ENCODE peak calls at places on chromosome 1, in four cellular contexts. I, A, P and F are unnamed samples.

GRCh38 chr1:210074904-210075303 is 136.9 kb downstream of the SYT14 start:
- DNase-seq in I (no peak), A (no peak), P (no peak), F (no peak)

GRCh38 chr1:156379420-156380165 is 10.6 kb downstream of the RHBG start:
- DNase-seq in I (no peak), A (peak), P (peak), F (no peak)

GRCh38 chr1:155253797-155254196 is 1.5 kb downstream of the ENTREP3 start:
- DNase-seq in I (no peak), A (no peak), P (no peak), F (no peak)

GRCh38 chr1:27122652-27123051 is 32.3 kb downstream of the SLC9A1 start:
- DNase-seq in I (no peak), A (peak), P (peak), F (peak)

GRCh38 chr1:174153825-174154107 is 5.6 kb upstream of the RABGAP1L start:
- DNase-seq in I (no peak), A (no peak), P (no peak), F (no peak)

GRCh38 chr1:82542141-82542540 is 741.4 kb downstream of the ADGRL2 start:
- DNase-seq in I (no peak), A (no peak), P (no peak), F (no peak)

GRCh38 chr1:235703516-235703915 is 53.9 kb upstream of the GNG4 start:
- DNase-seq in I (no peak), A (no peak), P (peak), F (no peak)

GRCh38 chr1:33327587-33328325 is 6.9 kb upstream of the A3GALT2 start:
- DNase-seq in I (no peak), A (no peak), P (peak), F (no peak)

GRCh38 chr1:86345053-86345452 is 51.1 kb downstream of the ODF2L start:
- DNase-seq in I (no peak), A (no peak), P (no peak), F (no peak)

GRCh38 chr1:181557313-181557712 is 74.0 kb downstream of the CACNA1E start:
- DNase-seq in I (no peak), A (no peak), P (no peak), F (no peak)

GRCh38 chr1:153217744-153218416 is 496 bp downstream of the PRR9 start:
- DNase-seq in I (no peak), A (no peak), P (no peak), F (no peak)

GRCh38 chr1:178644308-178645120 is 80.5 kb upstream of the RALGPS2 start:
- DNase-seq in I (no peak), A (peak), P (peak), F (no peak)

GRCh38 chr1:39418223-39418622 is 73.2 kb upstream of the BMP8A start:
- DNase-seq in I (no peak), A (no peak), P (peak), F (no peak)

GRCh38 chr1:6859415-6860343 is 74.4 kb downstream of the CAMTA1 start:
- DNase-seq in I (no peak), A (no peak), P (peak), F (no peak)

GRCh38 chr1:150683914-150684313 is 13.0 kb downstream of the GOLPH3L start:
- DNase-seq in I (no peak), A (no peak), P (no peak), F (no peak)

GRCh38 chr1:30837653-30838052 is 70.9 kb downstream of the SDC3 start:
- DNase-seq in I (no peak), A (no peak), P (no peak), F (no peak)

GRCh38 chr1:28887418-28887834 is 26.9 kb upstream of the EPB41 start:
- DNase-seq in I (peak), A (peak), P (no peak), F (peak)

GRCh38 chr1:110426854-110427253 is 19.4 kb upstream of the LAMTOR5 start:
- DNase-seq in I (no peak), A (no peak), P (no peak), F (no peak)

GRCh38 chr1:23177031-23177430 is 8.4 kb upstream of the LUZP1 start:
- DNase-seq in I (no peak), A (peak), P (no peak), F (no peak)

GRCh38 chr1:89622895-89623294 is 10.0 kb upstream of the LRRC8C start:
- DNase-seq in I (no peak), A (no peak), P (no peak), F (no peak)
- TF ChIP-seq CTCF in I (no peak), A (no peak), P (no peak), F (no peak)

DNA sequence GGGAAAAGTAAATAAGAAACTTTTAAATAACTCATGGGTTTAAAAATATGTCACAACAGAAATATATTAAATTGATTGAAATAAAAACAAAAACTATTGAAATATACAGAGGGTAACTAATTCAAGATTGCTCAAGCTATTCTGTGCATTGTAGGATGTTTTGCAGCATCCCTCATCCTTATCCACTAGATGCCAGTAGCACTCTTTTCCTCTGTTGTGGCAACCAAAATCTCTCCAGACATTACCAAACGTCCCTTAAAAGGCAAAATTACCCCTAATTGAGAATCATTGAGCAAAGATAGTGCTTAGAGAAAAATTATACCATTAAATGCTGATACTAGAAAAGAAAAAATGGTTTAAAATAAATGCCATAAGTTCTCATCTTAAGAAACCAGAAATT is 682.6 kb downstream of the RWDD3 start:
- DNase-seq in I (no peak), A (no peak), P (peak), F (no peak)
- TF ChIP-seq CTCF in I (no peak), A (no peak), P (peak), F (no peak)

DNA sequence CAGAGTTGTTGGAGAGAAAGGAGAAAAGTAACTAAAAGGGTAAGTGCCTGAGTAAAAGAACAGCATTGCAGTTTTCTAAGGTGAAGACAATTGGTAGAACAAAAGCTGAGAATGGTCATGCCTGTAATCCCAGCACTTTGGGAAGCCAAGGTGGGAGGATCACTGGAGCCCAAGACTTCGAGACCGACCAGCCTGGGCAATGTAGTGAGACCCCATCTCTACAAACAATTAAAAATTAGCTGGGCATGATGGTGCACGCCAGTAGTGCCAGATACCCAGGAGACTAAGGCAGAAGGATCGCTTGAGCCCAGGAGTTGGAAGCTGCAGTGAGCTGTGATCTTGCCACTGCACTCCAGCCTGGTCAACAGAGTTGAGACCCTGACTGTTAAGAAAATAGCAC is 15.2 kb upstream of the PGD start:
- DNase-seq in I (no peak), A (no peak), P (no peak), F (no peak)
- TF ChIP-seq CTCF in I (no peak), A (no peak), P (no peak), F (no peak)

GRCh38 chr1:85230305-85230977 is 29.0 kb downstream of the C1orf52 start:
- DNase-seq in I (no peak), A (no peak), P (no peak), F (no peak)
- TF ChIP-seq CTCF in I (peak), A (peak), P (no peak), F (no peak)

GRCh38 chr1:61152706-61153105 is 70.3 kb downstream of the NFIA start:
- DNase-seq in I (no peak), A (no peak), P (no peak), F (no peak)
- TF ChIP-seq CTCF in I (no peak), A (no peak), P (no peak), F (no peak)

DNA sequence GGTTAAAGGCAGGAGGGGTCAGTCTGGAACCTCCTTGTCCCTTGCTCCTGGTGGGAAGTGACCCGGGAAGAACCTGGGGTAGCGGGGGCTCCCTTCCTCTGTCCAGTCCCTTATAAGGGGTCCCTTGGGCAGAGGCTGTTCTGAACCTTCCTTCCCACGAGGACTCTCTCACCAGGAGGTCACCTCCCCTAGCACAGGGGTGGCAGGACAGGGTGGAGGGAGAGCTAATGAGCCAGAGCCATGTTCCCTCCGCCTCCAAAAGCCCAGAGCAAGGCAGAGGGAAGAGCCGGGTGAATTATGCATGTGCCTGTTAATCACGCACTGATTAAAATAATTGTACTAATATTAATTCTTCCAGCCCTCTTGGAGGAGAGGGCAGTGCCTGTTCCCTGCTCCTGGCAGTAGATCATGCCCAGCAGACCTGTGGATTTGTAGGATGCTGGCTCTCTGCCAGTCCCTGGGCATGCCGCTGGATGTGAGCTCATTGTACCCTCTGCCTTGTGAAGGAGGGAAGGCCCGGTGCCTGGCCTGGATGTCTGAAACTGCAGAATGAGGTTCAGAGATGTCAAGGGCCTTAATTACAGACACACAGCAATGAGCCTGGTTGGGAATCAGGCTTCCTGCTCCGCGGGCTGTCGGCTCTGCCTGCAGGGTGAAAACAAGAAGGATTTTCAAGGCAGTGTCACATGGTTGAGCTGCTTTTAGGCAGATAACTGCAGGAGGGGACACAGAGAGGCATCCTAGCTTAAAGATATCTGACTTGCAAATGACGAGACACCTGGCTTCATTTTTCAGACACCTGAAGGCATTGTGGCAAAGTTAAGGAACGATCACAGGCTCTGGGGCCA is 68.2 kb downstream of the IGSF21 start:
- DNase-seq in I (no peak), A (no peak), P (no peak), F (no peak)
- TF ChIP-seq CTCF in I (no peak), A (no peak), P (no peak), F (no peak)

DNA sequence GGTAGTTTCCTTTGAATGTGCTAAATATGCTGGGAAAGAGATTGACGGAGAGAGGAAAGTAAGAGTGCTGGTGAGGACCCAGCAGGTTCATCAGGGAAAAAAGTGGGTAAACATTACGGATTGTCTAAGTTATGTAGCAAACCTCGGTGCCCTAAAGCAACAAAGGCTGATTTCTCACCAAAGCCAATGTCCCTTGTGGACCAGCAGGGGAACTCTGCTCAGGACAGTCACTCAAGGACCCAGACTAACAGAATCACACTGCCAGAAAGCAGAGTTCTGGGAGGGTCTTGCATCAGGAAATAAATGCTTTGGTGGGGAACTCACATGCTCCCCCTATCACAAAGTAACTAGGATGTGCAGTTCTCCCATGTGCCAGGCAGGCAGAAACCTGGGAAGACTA is 1.7 kb upstream of the IKBKE start:
- DNase-seq in I (no peak), A (no peak), P (no peak), F (no peak)
- TF ChIP-seq CTCF in I (no peak), A (no peak), P (no peak), F (peak)

DNA sequence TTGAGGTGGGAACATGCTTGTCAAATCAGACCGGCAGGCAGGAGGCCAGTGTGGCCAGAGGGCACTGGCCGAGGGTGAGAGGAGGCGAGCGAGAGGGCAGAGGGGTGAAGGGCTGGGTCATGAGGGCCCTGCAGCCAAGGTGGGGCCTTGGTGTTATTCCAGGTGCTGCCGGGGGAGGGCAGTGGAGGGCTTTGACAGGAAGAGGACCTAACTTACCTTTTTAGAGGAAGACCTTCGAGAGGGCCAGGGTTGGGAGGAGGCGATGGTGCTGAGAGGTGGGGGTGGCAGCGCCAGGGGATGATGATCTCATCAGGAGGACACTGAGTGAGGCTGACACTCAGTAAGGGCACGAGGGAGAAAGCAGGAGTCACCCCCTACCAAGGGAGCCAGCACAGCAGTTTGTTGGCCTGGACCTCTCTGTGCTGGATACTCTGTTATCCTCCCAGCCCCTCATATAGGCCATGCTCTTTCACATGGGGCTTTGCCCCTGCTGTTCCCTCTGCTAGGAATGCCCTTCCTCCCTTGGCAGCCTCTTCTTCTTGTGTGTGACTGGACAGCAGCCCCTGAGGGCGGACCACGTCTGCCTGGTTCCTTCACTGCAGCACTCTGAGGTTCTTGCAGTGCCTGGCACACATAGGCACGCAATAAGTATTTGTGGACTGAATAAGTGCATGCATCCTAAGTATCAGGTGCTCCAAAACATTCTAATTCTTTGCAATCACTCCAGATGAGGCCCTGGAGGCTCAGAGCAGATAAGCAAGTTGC is 7.5 kb upstream of the TTC22 start:
- DNase-seq in I (no peak), A (peak), P (no peak), F (no peak)
- TF ChIP-seq CTCF in I (no peak), A (peak), P (peak), F (no peak)

GRCh38 chr1:179953974-179954493 is 576 bp upstream of the CEP350 start:
- DNase-seq in I (peak), A (peak), P (no peak), F (peak)

GRCh38 chr1:179955731-179956130 is 1.1 kb downstream of the CEP350 start:
- DNase-seq in I (no peak), A (no peak), P (no peak), F (no peak)

GRCh38 chr1:179955318-179955638 is 668 bp downstream of the CEP350 start:
- DNase-seq in I (no peak), A (no peak), P (peak), F (peak)

GRCh38 chr1:179952181-179952580 is 2.4 kb upstream of the CEP350 start:
- DNase-seq in I (no peak), A (no peak), P (no peak), F (no peak)

DNA sequence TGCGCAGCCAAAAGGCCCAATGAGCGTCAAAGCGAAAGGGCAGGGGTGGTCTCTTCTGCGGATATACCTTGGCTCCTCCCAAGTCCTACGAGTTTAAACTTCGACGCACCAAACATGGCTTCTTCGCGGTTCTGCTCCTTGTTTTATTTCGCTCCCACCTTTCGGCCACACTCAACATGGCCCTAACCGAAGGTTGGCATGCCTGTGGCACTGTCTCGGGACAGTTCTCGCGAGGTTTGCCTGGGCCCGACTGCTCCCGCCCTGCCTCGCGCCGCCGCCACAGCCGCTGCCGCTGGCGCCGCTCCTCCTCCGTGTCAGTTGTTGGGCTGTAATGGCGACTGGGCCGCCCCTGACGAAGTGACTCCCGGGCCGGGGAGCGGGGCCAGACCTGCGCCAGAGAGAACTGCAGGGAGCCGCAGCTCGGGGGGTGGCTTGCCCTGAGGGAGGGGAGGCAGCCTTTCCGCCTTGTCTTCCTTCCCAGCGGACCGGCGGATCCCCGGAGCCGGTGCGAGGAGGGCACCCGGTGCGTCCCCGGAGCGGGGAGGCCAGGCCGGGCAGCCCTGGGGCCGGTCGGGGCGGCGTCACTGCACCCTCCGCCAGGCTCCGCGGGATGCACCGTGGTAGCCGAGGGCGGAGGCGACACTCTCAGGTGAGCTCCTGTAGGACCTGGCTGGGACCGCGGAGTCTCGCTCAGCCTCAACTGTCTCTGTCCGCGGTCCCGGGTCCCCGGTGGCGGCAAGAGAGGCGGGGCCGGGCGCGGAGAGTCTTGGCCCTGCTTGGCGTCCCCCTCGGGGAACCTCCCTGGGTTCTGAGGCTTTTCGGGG is at the start of gene CEP350:
- DNase-seq in I (peak), A (peak), P (peak), F (peak)
- TF ChIP-seq CTCF in I (no peak), A (peak), P (no peak), F (no peak)

GRCh38 chr1:2564006-2564814 is 8.0 kb downstream of the TNFRSF14 start:
- DNase-seq in I (no peak), A (no peak), P (no peak), F (peak)

GRCh38 chr1:2564815-2565415 is 8.7 kb downstream of the TNFRSF14 start:
- DNase-seq in I (no peak), A (no peak), P (no peak), F (no peak)

GRCh38 chr1:2569060-2569459 is 12.9 kb downstream of the TNFRSF14 start:
- DNase-seq in I (no peak), A (no peak), P (no peak), F (no peak)

GRCh38 chr1:2567083-2567679 is 11.0 kb downstream of the TNFRSF14 start:
- DNase-seq in I (no peak), A (no peak), P (no peak), F (no peak)

DNA sequence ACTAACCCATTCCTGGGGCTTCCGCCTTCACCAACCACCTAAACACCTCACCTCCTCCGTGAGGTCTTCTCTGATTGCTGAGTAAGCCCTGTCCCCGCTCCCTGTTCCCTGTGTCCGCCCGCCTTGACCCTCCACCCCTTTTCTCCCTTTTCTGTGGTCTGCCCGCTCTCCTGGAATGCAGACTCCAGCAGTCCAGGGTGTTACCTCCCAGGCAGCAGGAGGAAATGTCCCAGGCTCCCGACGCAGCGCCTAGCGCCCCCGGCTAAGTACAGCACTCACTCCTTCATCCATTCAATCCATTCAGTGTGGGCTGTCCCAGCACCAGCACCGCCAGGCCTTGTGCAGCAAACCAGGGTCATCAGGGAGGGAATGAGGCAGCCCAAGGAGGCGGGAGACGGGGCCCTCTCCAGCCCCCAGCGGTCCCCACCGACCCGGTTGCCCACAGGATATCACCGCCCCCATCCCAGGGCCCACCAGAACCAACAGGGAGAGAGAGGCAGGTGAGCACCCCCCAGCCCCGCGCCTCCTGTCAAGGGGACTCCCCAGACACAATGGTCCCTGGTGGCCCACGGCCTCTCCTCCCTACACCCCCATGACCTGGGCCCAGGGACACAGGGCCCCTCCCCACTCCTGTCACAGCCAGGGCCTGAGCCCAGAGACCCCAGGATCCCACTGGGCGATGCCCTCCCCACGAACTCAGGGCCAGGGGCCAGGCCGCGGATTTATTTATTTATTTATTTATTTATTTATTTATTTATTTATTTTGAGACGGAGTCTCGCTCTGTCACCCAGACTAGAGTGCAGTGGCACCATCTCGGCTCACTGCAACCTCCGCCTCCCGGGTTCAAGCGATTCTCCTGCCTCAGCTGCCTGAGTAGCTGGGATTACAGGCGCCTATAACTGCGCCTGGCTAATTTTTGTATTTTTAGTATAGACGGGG is 10.2 kb downstream of the TNFRSF14 start:
- DNase-seq in I (no peak), A (no peak), P (no peak), F (no peak)
- TF ChIP-seq CTCF in I (no peak), A (no peak), P (no peak), F (no peak)